ENCODE peak calls at places on chromosomes 12 and 14, in nine cellular contexts. N, Z, P, O, J, V, W, K and Y are unnamed samples.

GRCh38 chr14:77270361-77271112 is 469 bp downstream of the NGB start:
- DNase-seq in N (no peak), Z (no peak), P (no peak), O (no peak), J (no peak), V (no peak), W (no peak), K (no peak), Y (no peak)

GRCh38 chr12:29719381-29719780 is 64.4 kb downstream of the TMTC1 start:
- DNase-seq in N (no peak), Z (peak), P (no peak), O (no peak), J (no peak), V (no peak), W (no peak), K (no peak), Y (no peak)

GRCh38 chr14:74919421-74920165 is 3.5 kb downstream of the RPS6KL1 start:
- DNase-seq in N (peak), Z (peak), P (no peak), O (peak), J (no peak), V (no peak), W (no peak), K (peak), Y (no peak)

GRCh38 chr12:126354633-126355032 is 1289.4 kb downstream of the AACS start:
- DNase-seq in N (no peak), Z (no peak), P (no peak), O (no peak), J (no peak), V (no peak), W (no peak), K (no peak), Y (no peak)

GRCh38 chr14:105248368-105249174 is at the start of gene BTBD6:
- DNase-seq in N (peak), Z (peak), P (peak), O (peak), J (peak), V (peak), W (peak), K (peak), Y (peak)

GRCh38 chr14:95026851-95027463 is 130.4 kb downstream of the DICER1 start:
- DNase-seq in N (no peak), Z (no peak), P (no peak), O (no peak), J (no peak), V (no peak), W (no peak), K (no peak), Y (no peak)

GRCh38 chr12:89919241-89919906 is 210.7 kb upstream of the ATP2B1 start:
- DNase-seq in N (no peak), Z (no peak), P (no peak), O (no peak), J (peak), V (no peak), W (peak), K (no peak), Y (no peak)

GRCh38 chr12:114676142-114676741 is 7.7 kb downstream of the TBX3 start:
- DNase-seq in N (no peak), Z (no peak), P (no peak), O (no peak), J (peak), V (peak), W (no peak), K (no peak), Y (no peak)

GRCh38 chr14:101241807-101242278 is 319.5 kb upstream of the DIO3 start:
- DNase-seq in N (no peak), Z (no peak), P (no peak), O (no peak), J (peak), V (peak), W (no peak), K (no peak), Y (no peak)

GRCh38 chr14:104437703-104438102 is 141.9 kb upstream of the C14orf180 start:
- DNase-seq in N (no peak), Z (no peak), P (no peak), O (no peak), J (no peak), V (no peak), W (no peak), K (no peak), Y (no peak)

GRCh38 chr14:54784657-54785056 is 118.0 kb downstream of the GCH1 start:
- DNase-seq in N (no peak), Z (no peak), P (peak), O (no peak), J (no peak), V (no peak), W (no peak), K (no peak), Y (no peak)

GRCh38 chr12:6925543-6926279 is 2.0 kb upstream of the ATN1 start:
- DNase-seq in N (peak), Z (peak), P (peak), O (peak), J (peak), V (peak), W (peak), K (peak), Y (no peak)

GRCh38 chr12:130504836-130505175 is 167.1 kb downstream of the PIWIL1 start:
- DNase-seq in N (no peak), Z (no peak), P (no peak), O (no peak), J (no peak), V (no peak), W (no peak), K (no peak), Y (no peak)

GRCh38 chr14:89504084-89504483 is 87.1 kb upstream of the FOXN3 start:
- DNase-seq in N (peak), Z (peak), P (no peak), O (no peak), J (no peak), V (no peak), W (no peak), K (no peak), Y (no peak)

GRCh38 chr12:88876867-88877266 is 296.6 kb upstream of the KITLG start:
- DNase-seq in N (peak), Z (peak), P (no peak), O (peak), J (no peak), V (no peak), W (no peak), K (no peak), Y (no peak)

GRCh38 chr14:103126873-103127304 is 3.6 kb downstream of the TNFAIP2 start:
- DNase-seq in N (no peak), Z (no peak), P (peak), O (no peak), J (peak), V (peak), W (no peak), K (no peak), Y (no peak)

DNA sequence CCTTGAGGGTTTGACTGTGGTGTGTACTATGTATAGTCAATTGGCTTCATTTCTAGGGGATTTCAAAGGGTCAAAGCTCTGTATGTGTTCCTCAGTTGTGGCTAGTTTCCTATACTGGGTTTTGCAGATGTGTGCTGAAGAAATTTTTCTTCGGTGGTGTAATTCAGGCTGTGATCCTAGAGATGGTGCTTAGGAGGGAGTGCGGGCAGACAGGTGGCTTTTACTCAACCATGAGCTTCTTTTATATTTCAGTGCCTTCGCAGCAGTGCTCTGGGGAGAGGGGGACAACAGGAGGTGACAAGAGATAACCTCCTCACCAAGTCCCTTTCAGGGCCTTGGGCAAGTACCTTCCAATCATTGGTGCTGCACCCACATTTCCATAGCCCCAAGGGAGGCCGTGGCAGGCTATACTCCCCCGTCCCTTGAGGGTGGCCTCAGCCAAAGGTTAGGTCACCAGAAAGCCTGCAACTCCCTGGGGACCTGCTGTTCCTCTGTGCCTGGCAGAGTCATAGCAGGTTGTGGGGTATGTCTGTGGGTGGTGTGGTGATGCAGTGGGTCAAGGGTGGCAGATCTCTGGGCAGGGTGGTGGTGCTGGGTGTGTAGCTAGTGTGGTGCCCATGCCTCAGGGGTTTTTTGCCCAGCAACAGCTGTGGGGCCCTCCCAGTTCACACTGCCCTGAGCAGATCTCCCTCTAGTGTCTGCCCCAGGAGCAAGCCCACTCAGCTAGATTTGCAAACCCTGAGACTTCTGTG is 37.0 kb upstream of the TMX1 start:
- DNase-seq in N (no peak), Z (no peak), P (no peak), O (no peak), J (no peak), V (no peak), W (no peak), K (no peak), Y (no peak)
- TF ChIP-seq CTCF in N (no peak), Z (no peak), P (no peak), O (no peak), J (no peak), V (peak), W (no peak), K (no peak), Y (no peak)

DNA sequence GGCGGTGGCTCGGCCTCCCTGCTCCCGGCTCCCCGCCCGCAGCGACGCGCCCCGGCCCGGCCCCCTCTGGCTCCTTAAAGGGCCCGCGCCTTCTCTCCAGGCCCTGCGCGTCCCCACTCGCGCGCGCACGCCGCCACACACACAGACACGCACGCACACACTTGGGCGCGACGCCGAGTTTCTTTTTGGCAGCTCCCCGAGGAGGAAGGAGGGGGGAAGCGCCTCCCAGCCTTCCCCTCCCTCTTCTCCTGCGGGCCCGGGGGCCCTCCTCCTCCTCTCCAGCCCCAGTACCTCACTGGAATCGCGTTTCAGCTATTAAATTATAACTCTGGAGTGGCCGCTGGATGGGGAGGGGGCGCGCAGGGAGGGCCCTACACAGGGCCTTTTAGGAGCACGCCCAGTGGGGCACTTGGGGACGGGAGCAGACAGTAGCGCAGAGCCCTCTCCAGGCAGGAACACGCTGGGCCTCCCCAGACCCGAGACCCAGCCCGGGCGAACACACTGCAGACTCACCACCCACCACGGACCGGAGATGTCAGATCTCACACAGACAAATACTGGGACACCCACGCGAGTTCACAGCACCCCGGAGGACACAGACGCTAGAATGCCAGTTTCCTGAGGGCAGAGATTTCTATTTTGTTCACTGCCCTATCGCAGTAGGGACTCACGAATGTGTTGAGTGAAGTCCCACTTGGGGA is 411 bp upstream of the NCOR2 start:
- DNase-seq in N (peak), Z (peak), P (peak), O (peak), J (peak), V (peak), W (peak), K (peak), Y (peak)
- TF ChIP-seq CTCF in N (peak), Z (no peak), P (no peak), O (no peak), J (no peak), V (no peak), W (no peak), K (peak), Y (no peak)

GRCh38 chr14:39576258-39576657 is 144.0 kb upstream of the FBXO33 start:
- DNase-seq in N (no peak), Z (no peak), P (no peak), O (no peak), J (no peak), V (peak), W (no peak), K (no peak), Y (no peak)
- TF ChIP-seq CTCF in N (no peak), Z (no peak), P (no peak), O (no peak), J (no peak), V (peak), W (no peak), K (no peak), Y (no peak)

DNA sequence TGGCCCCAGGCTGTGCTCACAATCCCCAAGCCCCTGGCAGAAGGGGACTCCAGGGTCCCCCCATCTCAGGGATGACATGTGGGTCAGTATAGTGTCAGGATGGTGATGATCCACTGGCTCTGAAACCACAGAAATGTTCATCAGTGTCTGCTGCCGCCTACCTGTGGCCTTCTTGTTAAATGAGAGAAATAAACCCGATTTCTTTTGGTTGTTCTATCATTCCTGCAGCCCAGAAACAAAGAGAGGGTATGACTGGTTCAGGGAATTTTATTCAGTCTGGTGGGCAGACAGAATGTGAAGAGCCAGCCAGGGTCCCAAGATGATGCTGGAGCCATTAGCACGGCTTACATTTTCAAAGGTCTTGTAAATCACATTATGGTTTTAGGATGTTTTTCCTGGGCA is 86.6 kb downstream of the CRADD start:
- DNase-seq in N (no peak), Z (no peak), P (no peak), O (no peak), J (no peak), V (no peak), W (no peak), K (no peak), Y (no peak)
- TF ChIP-seq CTCF in N (no peak), Z (no peak), P (no peak), O (no peak), J (no peak), V (peak), W (no peak), K (no peak), Y (no peak)

DNA sequence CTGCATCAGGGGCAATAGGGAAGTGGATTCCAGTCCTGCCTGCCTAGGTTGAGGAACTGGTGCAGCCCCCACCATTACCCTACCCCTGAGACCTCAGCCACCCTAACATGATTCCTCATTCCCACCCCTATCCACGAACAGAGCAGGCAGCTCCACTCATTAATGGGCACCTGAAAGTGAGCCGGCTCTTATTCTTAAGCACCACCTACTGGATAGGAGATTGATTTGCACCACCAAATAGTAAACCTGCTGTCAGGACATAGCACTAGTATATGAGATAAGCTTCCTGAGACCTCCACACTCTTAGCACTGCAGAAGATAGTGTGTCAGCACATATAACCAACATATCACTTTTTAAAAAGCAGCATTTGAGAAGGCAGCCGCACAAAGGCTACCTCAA is 573.2 kb downstream of the SOX5 start:
- DNase-seq in N (no peak), Z (peak), P (no peak), O (no peak), J (no peak), V (peak), W (no peak), K (no peak), Y (no peak)
- TF ChIP-seq CTCF in N (no peak), Z (peak), P (no peak), O (no peak), J (no peak), V (peak), W (no peak), K (no peak), Y (no peak)

GRCh38 chr12:63212316-63212715 is 61.3 kb upstream of the AVPR1A start:
- DNase-seq in N (no peak), Z (no peak), P (no peak), O (no peak), J (no peak), V (no peak), W (no peak), K (no peak), Y (no peak)

GRCh38 chr12:63208956-63209355 is 58.0 kb upstream of the AVPR1A start:
- DNase-seq in N (no peak), Z (no peak), P (no peak), O (no peak), J (no peak), V (no peak), W (no peak), K (no peak), Y (no peak)

GRCh38 chr12:63206908-63207307 is 55.9 kb upstream of the AVPR1A start:
- DNase-seq in N (no peak), Z (peak), P (no peak), O (no peak), J (no peak), V (no peak), W (no peak), K (no peak), Y (no peak)

GRCh38 chr12:63206494-63206893 is 55.5 kb upstream of the AVPR1A start:
- DNase-seq in N (no peak), Z (no peak), P (no peak), O (no peak), J (no peak), V (no peak), W (no peak), K (no peak), Y (no peak)
- TF ChIP-seq CTCF in N (no peak), Z (no peak), P (no peak), O (no peak), J (no peak), V (no peak), W (no peak), K (no peak), Y (no peak)

DNA sequence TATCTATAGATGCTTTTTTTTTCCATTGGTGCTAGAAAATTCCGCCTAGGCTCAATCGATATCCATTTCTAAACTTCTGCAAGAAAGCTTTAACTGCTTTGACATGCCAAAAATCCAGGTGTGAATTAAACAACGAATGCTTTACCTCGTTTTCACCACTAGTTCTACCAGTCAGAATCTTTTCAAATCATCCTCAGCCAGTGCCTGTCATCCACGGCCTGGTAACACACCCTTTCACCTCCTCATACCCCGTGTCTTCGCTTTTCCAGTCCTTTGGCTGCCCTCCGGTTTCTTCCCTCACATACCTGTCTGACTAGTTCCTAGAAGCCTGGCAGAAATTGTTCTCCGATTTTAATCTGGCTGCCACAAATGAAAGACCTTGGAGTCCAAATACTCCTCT is 1.4 kb upstream of the PHC1 start:
- DNase-seq in N (no peak), Z (no peak), P (no peak), O (no peak), J (no peak), V (peak), W (peak), K (no peak), Y (no peak)
- TF ChIP-seq CTCF in N (no peak), Z (no peak), P (no peak), O (no peak), J (peak), V (peak), W (no peak), K (no peak), Y (no peak)

GRCh38 chr12:102950107-102950949 is 7.1 kb upstream of the ASCL1 start:
- DNase-seq in N (no peak), Z (no peak), P (no peak), O (no peak), J (no peak), V (peak), W (no peak), K (no peak), Y (no peak)
- TF ChIP-seq CTCF in N (no peak), Z (no peak), P (no peak), O (no peak), J (no peak), V (peak), W (no peak), K (peak), Y (no peak)

GRCh38 chr12:13022737-13023370 is 21.3 kb upstream of the FAM234B start:
- DNase-seq in N (peak), Z (peak), P (no peak), O (peak), J (no peak), V (no peak), W (no peak), K (no peak), Y (no peak)

GRCh38 chr12:13028825-13029570 is 15.2 kb upstream of the FAM234B start:
- DNase-seq in N (no peak), Z (no peak), P (no peak), O (no peak), J (no peak), V (no peak), W (no peak), K (no peak), Y (no peak)

GRCh38 chr12:13027032-13027431 is 17.1 kb upstream of the FAM234B start:
- DNase-seq in N (no peak), Z (no peak), P (no peak), O (no peak), J (no peak), V (no peak), W (no peak), K (no peak), Y (no peak)

GRCh38 chr12:13027508-13027907 is 16.7 kb upstream of the FAM234B start:
- DNase-seq in N (no peak), Z (no peak), P (no peak), O (no peak), J (no peak), V (no peak), W (no peak), K (no peak), Y (no peak)

DNA sequence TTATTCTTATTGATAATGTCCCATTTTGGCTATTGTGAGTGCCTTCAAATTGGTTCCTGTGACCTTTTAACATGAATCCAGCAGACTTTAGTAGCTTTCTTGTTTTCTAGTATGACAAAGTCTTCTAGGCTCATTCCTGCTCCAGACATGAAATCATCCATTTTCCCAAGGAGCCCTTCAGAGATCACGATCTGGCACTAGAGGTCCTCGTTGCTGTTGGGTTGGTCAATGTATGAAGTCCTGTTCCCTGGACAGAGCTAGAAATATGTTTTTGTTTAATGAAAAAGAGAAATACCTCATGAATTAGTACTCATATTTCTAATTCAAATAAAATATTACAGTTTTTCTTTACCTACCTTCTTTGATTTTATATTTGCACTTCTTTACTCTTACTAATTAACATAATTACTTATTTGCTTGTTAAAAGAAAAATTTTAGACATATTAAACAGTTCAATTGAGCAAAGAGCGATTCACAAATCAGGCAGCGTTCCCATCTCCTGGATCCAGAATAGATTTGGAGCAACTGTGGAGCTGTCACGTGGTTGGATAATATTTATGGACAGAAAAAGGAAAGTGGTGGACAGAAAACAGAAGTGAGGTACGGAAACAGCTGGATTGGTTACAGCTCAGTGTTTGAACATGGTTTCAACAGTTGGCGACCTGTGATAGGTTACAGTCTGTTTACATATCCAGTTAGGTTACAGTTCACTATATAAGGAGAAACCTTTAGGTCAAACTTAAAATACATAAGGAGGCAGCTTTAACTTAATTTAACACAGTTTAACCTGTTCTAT is 19.8 kb upstream of the FAM234B start:
- DNase-seq in N (peak), Z (peak), P (no peak), O (peak), J (no peak), V (no peak), W (no peak), K (no peak), Y (no peak)
- TF ChIP-seq CTCF in N (peak), Z (peak), P (no peak), O (peak), J (no peak), V (peak), W (no peak), K (no peak), Y (no peak)